ENCODE peak calls at places on chromosome X, in ten cellular contexts. I is HuH-7.5; P is NCI-H1417; M is lower lobe of right lung; S is activated T-cell treated with anti-CD3 and anti-CD28 coated beads for 1 hour; C is NCI-H2029 treated with DMSO at 0.1 percent for 48 hours; N is CD8-positive, alpha-beta T cell; O is GM03348; R is activated CD8-positive, alpha-beta memory T cell treated with anti-CD3 and anti-CD28 coated beads, Interleukin-2, amount 50 U/mL, for 48 hours; G is nucleus accumbens. F is an unnamed sample.

GRCh38 chrX:153457136-153457825 is 11.4 kb upstream of the TREX2 start:
- DNase-seq in R (no peak), O (no peak), I (no peak), C (no peak), P (no peak), N (no peak), S (no peak), G (no peak), M (no peak), F (no peak)

GRCh38 chrX:31265383-31265782 is 193.5 kb upstream of the FTHL17 start:
- DNase-seq in C (no peak), N (no peak), O (no peak), P (no peak), R (no peak), S (no peak), M (no peak), G (no peak), I (no peak), F (no peak)

GRCh38 chrX:152821145-152821765 is 9.3 kb downstream of the CETN2 start:
- DNase-seq in O (no peak), C (no peak), I (peak), R (no peak), P (peak), S (no peak), N (no peak), G (no peak), M (no peak), F (peak)

GRCh38 chrX:111180750-111181240 is 84.8 kb downstream of the PAK3 start:
- DNase-seq in R (no peak), M (no peak), O (no peak), N (no peak), I (no peak), G (no peak), P (peak), C (no peak), S (no peak), F (no peak)

GRCh38 chrX:40552768-40553167 is 28.0 kb upstream of the ATP6AP2 start:
- DNase-seq in I (no peak), N (no peak), S (no peak), P (no peak), M (no peak), G (no peak), C (no peak), R (no peak), O (peak), F (peak)

GRCh38 chrX:150547511-150548115 is 20.8 kb upstream of the MTM1 start:
- DNase-seq in R (peak), I (peak), O (peak), M (peak), N (no peak), C (no peak), P (peak), S (no peak), G (peak), F (peak)

GRCh38 chrX:41561045-41561444 is 113.9 kb downstream of the NYX start:
- DNase-seq in P (no peak), N (peak), R (no peak), O (peak), S (no peak), M (no peak), G (no peak), C (no peak), I (no peak), F (peak)

GRCh38 chrX:151416521-151417048 is 19.6 kb downstream of the VMA21 start:
- DNase-seq in G (no peak), M (no peak), P (no peak), S (no peak), C (no peak), N (no peak), I (no peak), R (no peak), O (no peak), F (no peak)

GRCh38 chrX:46777971-46778810 is 19.3 kb upstream of the SLC9A7 start:
- DNase-seq in I (no peak), M (no peak), P (no peak), G (no peak), S (no peak), C (no peak), R (no peak), N (no peak), O (no peak), F (peak)

GRCh38 chrX:43735957-43736356 is 79.9 kb downstream of the MAOA start:
- DNase-seq in C (peak), S (no peak), P (peak), R (no peak), N (no peak), M (no peak), I (no peak), G (no peak), O (no peak), F (peak)

GRCh38 chrX:46574337-46574940 is 874 bp downstream of the CHST7 start:
- DNase-seq in C (no peak), G (no peak), I (no peak), N (no peak), S (peak), R (peak), M (peak), P (no peak), O (no peak), F (no peak)

GRCh38 chrX:39163585-39163984 is 362.3 kb downstream of the MID1IP1 start:
- DNase-seq in P (no peak), G (no peak), I (no peak), S (no peak), C (no peak), R (peak), M (no peak), O (no peak), N (no peak), F (no peak)

GRCh38 chrX:40090050-40090804 is 7.5 kb downstream of the BCOR start:
- DNase-seq in N (no peak), P (no peak), O (peak), R (no peak), C (no peak), M (peak), G (no peak), S (no peak), I (no peak), F (no peak)

GRCh38 chrX:10939384-10939783 is 171.7 kb upstream of the HCCS start:
- DNase-seq in R (no peak), M (no peak), C (no peak), G (no peak), N (no peak), P (no peak), S (no peak), O (no peak), I (no peak), F (no peak)

F was measured in cardiac muscle cell.